ENCODE peak calls at places on chromosomes 6 and 20, in five cellular contexts. E is H9, W is H1, B is neuronal stem cell, V is IMR-90. N is an unnamed sample.

GRCh38 chr6:156552849-156553248 is 224.3 kb upstream of the ARID1B start:
- DNase-seq in E (no peak), W (no peak), B (no peak), V (no peak), N (no peak)

GRCh38 chr20:48788486-48789072 is 39.2 kb downstream of the PREX1 start:
- DNase-seq in E (no peak), W (no peak), B (no peak), V (no peak), N (no peak)

GRCh38 chr6:119036076-119036475 is 42.4 kb downstream of the FAM184A start:
- DNase-seq in E (no peak), W (no peak), B (no peak), V (no peak), N (no peak)

GRCh38 chr6:1524040-1524480 is 85.7 kb upstream of the FOXC1 start:
- DNase-seq in E (peak), W (peak), B (peak), V (peak), N (no peak)

GRCh38 chr6:25670208-25670607 is 18.2 kb downstream of the SCGN start:
- DNase-seq in E (no peak), W (no peak), B (no peak), V (no peak), N (no peak)

GRCh38 chr20:7193681-7194080 is 426.2 kb downstream of the BMP2 start:
- DNase-seq in E (no peak), W (no peak), B (no peak), V (no peak), N (no peak)

GRCh38 chr6:90413867-90414266 is 117.2 kb upstream of the BACH2 start:
- DNase-seq in E (peak), W (peak), B (no peak), V (peak), N (peak)

GRCh38 chr6:56671651-56672461 is 29.2 kb upstream of the DST start:
- DNase-seq in E (no peak), W (no peak), B (no peak), V (no peak), N (no peak)

GRCh38 chr20:23225407-23226060 is 125.1 kb upstream of the NXT1 start:
- DNase-seq in E (no peak), W (no peak), B (no peak), V (peak), N (peak)

GRCh38 chr20:56360899-56361199 is 2.1 kb downstream of the FAM210B start:
- DNase-seq in E (no peak), W (no peak), B (no peak), V (no peak), N (no peak)

GRCh38 chr20:56359212-56360132 is 698 bp downstream of the FAM210B start:
- DNase-seq in E (peak), W (peak), B (peak), V (peak), N (peak)

GRCh38 chr20:56358600-56359211 is at the start of gene FAM210B:
- DNase-seq in E (peak), W (peak), B (peak), V (peak), N (peak)

GRCh38 chr20:56360133-56360898 is 1.5 kb downstream of the FAM210B start:
- DNase-seq in E (no peak), W (no peak), B (no peak), V (no peak), N (no peak)

GRCh38 chr20:56358070-56358469 is 704 bp upstream of the FAM210B start:
- DNase-seq in E (no peak), W (no peak), B (no peak), V (no peak), N (no peak)
- H2AFZ ChIP-seq in E (no peak), W (peak), B (peak), V (no peak), N (no peak)

GRCh38 chr6:36343109-36343508 is 6.4 kb upstream of the BNIP5 start:
- DNase-seq in E (no peak), W (no peak), B (no peak), V (no peak), N (no peak)

GRCh38 chr6:36339156-36339555 is 2.5 kb upstream of the BNIP5 start:
- DNase-seq in E (no peak), W (no peak), B (no peak), V (no peak), N (no peak)

GRCh38 chr6:36340341-36340670 is 3.6 kb upstream of the BNIP5 start:
- DNase-seq in E (no peak), W (no peak), B (no peak), V (no peak), N (no peak)

GRCh38 chr6:36337814-36338213 is 1.1 kb upstream of the BNIP5 start:
- DNase-seq in E (no peak), W (no peak), B (no peak), V (no peak), N (no peak)

GRCh38 chr6:36340671-36341454 is 4.2 kb upstream of the BNIP5 start:
- DNase-seq in E (peak), W (peak), B (peak), V (peak), N (peak)
- H3K23ac ChIP-seq in E (no peak), W (no peak), B (no peak), V (no peak), N (no peak)

DNA sequence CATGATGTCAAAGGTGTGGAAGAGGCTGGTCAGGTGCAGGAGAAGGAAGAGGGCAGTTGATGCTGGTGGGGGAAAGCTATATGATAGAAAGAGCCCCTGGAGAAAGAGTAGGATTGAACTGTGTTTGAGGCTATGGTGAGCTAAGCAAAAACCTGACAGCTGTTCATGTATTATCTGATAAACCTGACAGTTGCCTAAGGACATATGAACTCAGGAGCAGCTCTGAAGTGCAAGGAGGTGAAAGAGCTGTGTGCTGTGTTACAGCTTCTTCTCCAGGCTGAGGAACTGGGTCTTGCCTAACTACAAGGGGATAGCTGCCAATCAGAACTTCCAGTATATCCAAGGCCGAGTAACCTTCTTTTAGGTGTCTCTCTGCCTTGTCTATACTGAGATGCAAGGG is 81.8 kb downstream of the LCA5 start:
- DNase-seq in E (no peak), W (no peak), B (no peak), V (no peak), N (no peak)
- H2AFZ ChIP-seq in E (no peak), W (no peak), B (no peak), V (no peak), N (no peak)

GRCh38 chr20:62226707-62227590 is 6.9 kb upstream of the HRH3 start:
- DNase-seq in E (no peak), W (no peak), B (no peak), V (no peak), N (no peak)

GRCh38 chr20:62229667-62230066 is 8.7 kb upstream of the OSBPL2 start:
- DNase-seq in E (no peak), W (no peak), B (no peak), V (no peak), N (no peak)

GRCh38 chr20:62227591-62227976 is 7.5 kb upstream of the HRH3 start:
- DNase-seq in E (no peak), W (no peak), B (no peak), V (no peak), N (no peak)

GRCh38 chr20:62228982-62229545 is 9.0 kb upstream of the HRH3 start:
- DNase-seq in E (no peak), W (no peak), B (no peak), V (no peak), N (no peak)

DNA sequence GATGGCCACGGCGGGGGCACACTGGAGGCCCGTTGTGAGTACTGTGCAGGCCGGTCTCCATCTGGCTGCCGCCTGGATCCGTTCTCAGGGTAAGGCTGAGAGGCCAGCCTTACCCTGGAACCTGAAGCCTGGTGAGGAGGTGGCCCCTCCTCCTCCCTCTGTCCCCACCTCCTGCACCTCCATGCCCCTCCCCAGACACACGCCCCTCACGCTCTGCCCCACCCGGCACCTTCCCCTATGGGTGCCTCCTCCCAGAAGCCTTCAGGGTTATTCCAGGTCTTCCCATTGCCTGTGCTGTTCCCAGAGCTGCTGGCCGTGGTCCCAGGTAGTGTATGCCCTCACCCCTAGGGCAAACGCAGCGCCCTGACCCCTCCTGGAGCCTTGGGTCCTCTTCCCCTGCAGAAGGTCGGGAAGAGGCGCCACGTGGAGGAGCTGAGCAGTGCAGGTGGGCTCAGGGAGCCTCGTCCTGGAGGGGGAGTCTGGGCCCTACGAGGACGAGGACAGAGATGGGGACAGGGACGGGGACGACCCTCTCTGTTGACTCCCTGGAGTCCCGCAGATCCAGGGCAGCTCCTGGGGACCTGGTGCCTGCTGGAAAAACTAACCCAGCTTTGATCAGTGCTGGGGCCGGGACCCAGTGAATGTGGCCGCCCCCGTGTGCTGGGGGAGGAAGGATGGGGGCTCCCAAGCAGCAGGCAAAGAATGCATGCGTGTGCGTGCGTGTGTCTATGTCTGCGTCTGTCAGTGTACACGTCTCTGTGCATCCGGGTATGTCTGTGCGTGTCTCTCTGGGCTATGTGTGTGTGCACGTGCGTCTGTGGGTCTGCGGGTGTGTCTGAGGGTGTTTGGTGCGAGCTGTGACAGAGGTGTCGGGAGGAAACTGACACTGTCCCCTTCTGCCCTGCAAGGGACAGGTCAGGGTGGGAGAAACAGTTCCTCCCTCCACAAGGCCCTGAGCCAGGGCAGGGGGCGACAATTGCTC is 8.2 kb upstream of the HRH3 start:
- DNase-seq in E (peak), W (no peak), B (no peak), V (no peak), N (no peak)
- H3K23ac ChIP-seq in E (no peak), W (no peak), B (peak), V (no peak), N (no peak)